ENCODE peak calls at places on chromosomes 5 and 9, in five cellular contexts. One of them, this sample, is unnamed. For H3K27me3, the result is how much of the 10 kb centered on the place peaks cover.

GRCh38 chr9:110969971-110970381 is 68.3 kb downstream of the LPAR1 start:
- DNase-seq in colonic mucosa: no peak
- DNase-seq in astrocyte: peak
- DNase-seq in H1: no peak
- DNase-seq in mammary epithelial cell: peak
- DNase-seq in this sample: peak

GRCh38 chr5:17398439-17398838 is 99.6 kb upstream of the TAF11L2 start:
- DNase-seq in colonic mucosa: no peak
- DNase-seq in astrocyte: peak
- DNase-seq in H1: no peak
- DNase-seq in mammary epithelial cell: peak
- DNase-seq in this sample: peak

GRCh38 chr9:32525506-32525905 is 490 bp downstream of the RIGI start:
- DNase-seq in colonic mucosa: peak
- DNase-seq in astrocyte: peak
- DNase-seq in H1: no peak
- DNase-seq in mammary epithelial cell: no peak
- DNase-seq in this sample: peak

GRCh38 chr5:134136221-134136631 is 21.7 kb downstream of the TCF7 start:
- DNase-seq in colonic mucosa: no peak
- DNase-seq in astrocyte: no peak
- DNase-seq in H1: no peak
- DNase-seq in mammary epithelial cell: no peak
- DNase-seq in this sample: no peak

GRCh38 chr5:164597293-164597900 is 1092.0 kb downstream of the MAT2B start:
- DNase-seq in colonic mucosa: no peak
- DNase-seq in astrocyte: no peak
- DNase-seq in H1: no peak
- DNase-seq in mammary epithelial cell: peak
- DNase-seq in this sample: peak

GRCh38 chr9:104256031-104256709 is 162.1 kb downstream of the SMC2 start:
- DNase-seq in colonic mucosa: no peak
- DNase-seq in astrocyte: no peak
- DNase-seq in H1: no peak
- DNase-seq in mammary epithelial cell: peak
- DNase-seq in this sample: peak

GRCh38 chr9:32725066-32725860 is 58.1 kb upstream of the TMEM215 start:
- DNase-seq in colonic mucosa: no peak
- DNase-seq in astrocyte: peak
- DNase-seq in H1: no peak
- DNase-seq in mammary epithelial cell: peak
- DNase-seq in this sample: no peak

GRCh38 chr9:135575995-135576631 is 14.6 kb downstream of the PAEP start:
- DNase-seq in colonic mucosa: no peak
- DNase-seq in astrocyte: no peak
- DNase-seq in H1: no peak
- DNase-seq in mammary epithelial cell: no peak
- DNase-seq in this sample: no peak

GRCh38 chr5:120538149-120538548 is 74.0 kb downstream of the PRR16 start:
- DNase-seq in colonic mucosa: no peak
- DNase-seq in astrocyte: peak
- DNase-seq in H1: no peak
- DNase-seq in mammary epithelial cell: peak
- DNase-seq in this sample: peak

GRCh38 chr5:52822437-52822836 is 34.7 kb downstream of the ITGA1 start:
- DNase-seq in colonic mucosa: peak
- DNase-seq in astrocyte: no peak
- DNase-seq in H1: no peak
- DNase-seq in mammary epithelial cell: no peak
- DNase-seq in this sample: no peak

GRCh38 chr9:108003551-108003950 is 514.0 kb upstream of the KLF4 start:
- DNase-seq in colonic mucosa: no peak
- DNase-seq in astrocyte: no peak
- DNase-seq in H1: no peak
- DNase-seq in mammary epithelial cell: no peak
- DNase-seq in this sample: no peak

GRCh38 chr5:21164425-21164824 is 1176.4 kb upstream of the CDH18 start:
- DNase-seq in colonic mucosa: no peak
- DNase-seq in astrocyte: no peak
- DNase-seq in H1: no peak
- DNase-seq in mammary epithelial cell: no peak
- DNase-seq in this sample: no peak

GRCh38 chr9:117796681-117797080 is 92.5 kb downstream of the TLR4 start:
- DNase-seq in colonic mucosa: no peak
- DNase-seq in astrocyte: peak
- DNase-seq in H1: no peak
- DNase-seq in mammary epithelial cell: no peak
- DNase-seq in this sample: no peak

GRCh38 chr5:51386916-51387853 is 3.9 kb downstream of the ISL1 start:
- DNase-seq in colonic mucosa: no peak
- DNase-seq in astrocyte: no peak
- DNase-seq in H1: no peak
- DNase-seq in mammary epithelial cell: no peak
- DNase-seq in this sample: peak

GRCh38 chr9:137241490-137242328 is 622 bp downstream of the TUBB4B start:
- DNase-seq in colonic mucosa: peak
- DNase-seq in astrocyte: no peak
- DNase-seq in H1: no peak
- DNase-seq in mammary epithelial cell: peak
- DNase-seq in this sample: peak

GRCh38 chr5:37717613-37718431 is 122.0 kb downstream of the GDNF start:
- DNase-seq in colonic mucosa: peak
- DNase-seq in astrocyte: peak
- DNase-seq in H1: no peak
- DNase-seq in mammary epithelial cell: no peak
- DNase-seq in this sample: peak

GRCh38 chr5:25393321-25393720 is 748.5 kb upstream of the CDH10 start:
- DNase-seq in colonic mucosa: no peak
- DNase-seq in astrocyte: no peak
- DNase-seq in H1: no peak
- DNase-seq in mammary epithelial cell: no peak
- DNase-seq in this sample: no peak

DNA sequence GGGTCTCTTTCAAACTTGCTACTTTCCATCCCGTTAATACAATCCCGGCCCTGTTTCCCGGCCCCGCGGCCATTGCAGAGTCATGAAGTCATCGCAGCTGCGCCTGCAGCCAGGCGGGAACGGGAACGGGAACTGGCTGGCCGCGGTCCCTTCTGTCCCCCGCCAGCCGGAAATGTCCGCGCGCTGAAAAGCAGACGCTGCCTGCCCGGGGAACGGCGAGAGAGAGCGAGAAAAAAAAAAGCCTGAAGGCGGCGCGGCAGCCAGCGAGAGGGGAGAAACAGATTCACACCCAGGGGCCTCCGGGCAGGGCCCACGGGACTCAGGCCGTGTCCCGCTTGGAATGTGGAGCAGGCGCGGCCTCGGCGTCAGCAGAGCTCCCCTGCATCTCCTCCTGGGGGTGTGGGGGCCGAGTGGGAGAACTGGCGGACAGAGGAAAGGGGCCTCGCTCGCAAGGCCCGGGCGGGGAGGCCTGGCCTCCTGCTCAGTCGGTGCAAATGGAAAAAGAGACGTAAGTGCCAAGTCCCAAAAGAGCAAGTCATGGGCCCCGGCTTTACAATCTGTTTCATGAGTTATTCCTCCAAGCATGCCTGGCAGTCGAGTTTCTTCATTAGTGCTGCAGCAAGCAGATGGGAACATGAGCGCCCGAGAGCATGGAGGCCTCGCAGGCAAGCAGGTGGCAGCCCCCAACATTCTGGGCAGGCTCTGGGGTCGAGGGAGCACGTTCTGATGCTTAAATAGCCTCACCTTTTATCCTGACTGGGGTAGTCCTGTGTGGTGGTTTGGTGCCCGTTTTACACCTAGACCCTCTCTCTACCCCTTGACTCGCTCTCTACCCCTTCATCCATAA is 201.3 kb upstream of the GAS1 start:
- DNase-seq in colonic mucosa: peak
- DNase-seq in astrocyte: peak
- DNase-seq in H1: peak
- DNase-seq in mammary epithelial cell: peak
- DNase-seq in this sample: peak
- H3K27me3 ChIP-seq in colonic mucosa: under half
- H3K27me3 ChIP-seq in astrocyte: under half
- H3K27me3 ChIP-seq in H1: under half
- H3K27me3 ChIP-seq in mammary epithelial cell: under half
- H3K27me3 ChIP-seq in this sample: under half

DNA sequence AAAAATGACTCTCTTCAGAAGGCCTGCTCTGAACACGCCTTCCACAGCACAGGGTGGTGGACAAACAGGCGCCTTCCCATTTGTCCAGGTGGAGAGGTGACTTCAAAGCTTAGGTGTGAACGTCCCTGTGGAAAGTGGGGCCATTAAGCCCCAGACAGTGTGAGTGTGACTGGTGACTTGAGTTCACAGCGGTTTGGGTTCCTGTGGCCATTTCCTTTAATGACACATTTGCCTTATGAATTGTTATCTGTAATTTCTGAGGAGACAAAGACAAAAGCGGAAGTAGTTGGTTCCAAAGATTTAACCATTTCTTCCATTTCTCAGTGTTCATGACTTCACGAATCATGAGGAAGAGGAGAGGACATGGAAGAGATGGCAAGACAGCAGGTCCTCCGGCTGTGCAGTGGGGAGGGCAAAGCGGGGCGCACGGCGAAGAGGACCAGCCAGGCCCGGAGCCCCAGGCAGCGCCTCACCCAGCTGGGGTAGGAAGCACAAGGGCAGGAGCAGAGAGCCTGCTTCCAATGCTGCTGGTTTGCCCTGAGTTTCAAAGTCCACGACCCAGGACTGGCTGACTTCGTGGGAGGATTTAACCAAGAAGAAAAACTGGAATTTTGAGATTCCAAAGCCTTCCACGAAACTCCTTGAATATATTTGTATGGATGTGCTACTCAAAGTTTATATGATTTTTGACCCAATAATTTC is 27.9 kb upstream of the SEMA4D start:
- DNase-seq in colonic mucosa: no peak
- DNase-seq in astrocyte: no peak
- DNase-seq in H1: no peak
- DNase-seq in mammary epithelial cell: no peak
- DNase-seq in this sample: no peak
- H3K27ac ChIP-seq in colonic mucosa: peak
- H3K27ac ChIP-seq in astrocyte: no peak
- H3K27ac ChIP-seq in H1: no peak
- H3K27ac ChIP-seq in mammary epithelial cell: no peak
- H3K27ac ChIP-seq in this sample: no peak

GRCh38 chr5:132020568-132021339 is 9.3 kb upstream of the ACSL6 start:
- DNase-seq in colonic mucosa: peak
- DNase-seq in astrocyte: no peak
- DNase-seq in H1: no peak
- DNase-seq in mammary epithelial cell: peak
- DNase-seq in this sample: no peak
- H3K27me3 ChIP-seq in colonic mucosa: under half
- H3K27me3 ChIP-seq in astrocyte: under half
- H3K27me3 ChIP-seq in H1: under half
- H3K27me3 ChIP-seq in mammary epithelial cell: under half
- H3K27me3 ChIP-seq in this sample: under half

GRCh38 chr5:78720997-78721396 is 72.4 kb upstream of the LHFPL2 start:
- DNase-seq in colonic mucosa: no peak
- DNase-seq in astrocyte: no peak
- DNase-seq in H1: no peak
- DNase-seq in mammary epithelial cell: peak
- DNase-seq in this sample: no peak
- H3K27ac ChIP-seq in colonic mucosa: peak
- H3K27ac ChIP-seq in astrocyte: no peak
- H3K27ac ChIP-seq in H1: no peak
- H3K27ac ChIP-seq in mammary epithelial cell: no peak
- H3K27ac ChIP-seq in this sample: peak

GRCh38 chr5:124644138-124644537 is 102.3 kb downstream of the ZNF608 start:
- DNase-seq in colonic mucosa: no peak
- DNase-seq in astrocyte: peak
- DNase-seq in H1: no peak
- DNase-seq in mammary epithelial cell: no peak
- DNase-seq in this sample: no peak
- H3K27me3 ChIP-seq in colonic mucosa: under half
- H3K27me3 ChIP-seq in astrocyte: under half
- H3K27me3 ChIP-seq in H1: under half
- H3K27me3 ChIP-seq in mammary epithelial cell: under half
- H3K27me3 ChIP-seq in this sample: under half

GRCh38 chr5:55599148-55600050 is 64.6 kb upstream of the PLPP1 start:
- DNase-seq in colonic mucosa: no peak
- DNase-seq in astrocyte: no peak
- DNase-seq in H1: no peak
- DNase-seq in mammary epithelial cell: no peak
- DNase-seq in this sample: no peak
- H3K27ac ChIP-seq in colonic mucosa: peak
- H3K27ac ChIP-seq in astrocyte: no peak
- H3K27ac ChIP-seq in H1: no peak
- H3K27ac ChIP-seq in mammary epithelial cell: no peak
- H3K27ac ChIP-seq in this sample: no peak

This sample was measured in foreskin keratinocyte.